ENCODE peak calls at places on chromosomes 6 and 20, in four cellular contexts. P is transverse colon, K is stomach, I is heart left ventricle. Y is an unnamed sample.

GRCh38 chr20:58008413-58008812 is 220.0 kb downstream of the ANKRD60 start:
- DNase-seq in P (no peak), K (no peak), I (no peak), Y (no peak)

GRCh38 chr20:52731086-52731485 is 241.1 kb upstream of the TSHZ2 start:
- DNase-seq in P (no peak), K (peak; percentile 25), I (no peak), Y (no peak)

GRCh38 chr20:63027425-63028389 is 20.9 kb upstream of the BHLHE23 start:
- DNase-seq in P (no peak), K (no peak), I (no peak), Y (peak; percentile 64)

GRCh38 chr20:32559753-32560380 is 25.3 kb downstream of the NOL4L start:
- DNase-seq in P (no peak), K (no peak), I (no peak), Y (no peak)

GRCh38 chr6:55868910-55869479 is 6.4 kb downstream of the BMP5 start:
- DNase-seq in P (no peak), K (no peak), I (no peak), Y (peak; percentile 31)

GRCh38 chr6:4446982-4447381 is 311.6 kb upstream of the ECI2 start:
- DNase-seq in P (no peak), K (no peak), I (peak; percentile 35), Y (no peak)

GRCh38 chr20:62524486-62524885 is 48.7 kb upstream of the GATA5 start:
- DNase-seq in P (no peak), K (no peak), I (no peak), Y (no peak)

GRCh38 chr20:45088247-45088646 is 12.7 kb downstream of the KCNS1 start:
- DNase-seq in P (no peak), K (no peak), I (no peak), Y (no peak)

GRCh38 chr6:115514656-115515055 is 546.0 kb downstream of the FRK start:
- DNase-seq in P (no peak), K (no peak), I (no peak), Y (no peak)

GRCh38 chr20:45014671-45015415 is 48.5 kb downstream of the STK4 start:
- DNase-seq in P (no peak), K (no peak), I (no peak), Y (no peak)

GRCh38 chr20:35093245-35093884 is 758 bp upstream of the TRPC4AP start:
- DNase-seq in P (no peak), K (no peak), I (no peak), Y (peak; percentile 33)

GRCh38 chr6:78831492-78831891 is 35.9 kb upstream of the IRAK1BP1 start:
- DNase-seq in P (no peak), K (peak; percentile 37), I (no peak), Y (no peak)

DNA sequence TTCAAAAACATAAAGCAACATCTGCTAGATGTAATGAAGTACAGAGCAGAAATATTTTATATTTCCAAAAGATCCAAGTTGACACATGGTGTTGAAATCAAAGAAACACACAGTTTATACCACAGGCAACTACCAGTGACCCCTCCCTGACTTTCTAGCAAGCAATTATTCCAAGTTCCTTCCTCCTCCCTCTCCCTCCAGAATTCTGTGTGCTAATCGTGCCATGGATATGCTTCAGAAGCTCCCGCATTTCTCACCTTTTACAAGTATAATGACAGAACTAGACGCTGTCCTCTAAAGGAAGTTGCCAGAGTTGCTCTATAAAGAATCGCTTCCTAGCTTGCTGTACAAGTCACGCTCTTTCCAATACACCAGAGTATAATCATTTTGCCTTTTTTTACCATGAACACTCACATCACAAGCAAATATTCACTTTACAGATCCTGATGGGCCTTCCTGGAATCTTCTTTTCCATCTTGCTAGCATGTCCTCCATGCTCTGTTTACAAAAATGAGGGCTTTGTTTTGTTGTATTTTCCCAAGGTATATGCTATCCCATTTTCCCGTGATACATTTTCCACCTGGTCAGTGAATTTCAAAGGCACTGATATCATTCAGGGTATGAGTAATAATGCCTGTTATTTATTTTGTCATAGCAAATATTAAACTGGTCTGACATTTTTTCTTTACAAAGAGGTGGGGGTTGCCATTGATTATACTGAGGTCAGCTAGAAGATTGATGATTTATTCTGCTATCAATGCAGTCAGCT is 64.4 kb downstream of the ARHGAP18 start:
- DNase-seq in P (no peak), K (no peak), I (no peak), Y (no peak)
- TF ChIP-seq POLR2A in P (no peak), K (no peak), I (no peak), Y (no peak)

DNA sequence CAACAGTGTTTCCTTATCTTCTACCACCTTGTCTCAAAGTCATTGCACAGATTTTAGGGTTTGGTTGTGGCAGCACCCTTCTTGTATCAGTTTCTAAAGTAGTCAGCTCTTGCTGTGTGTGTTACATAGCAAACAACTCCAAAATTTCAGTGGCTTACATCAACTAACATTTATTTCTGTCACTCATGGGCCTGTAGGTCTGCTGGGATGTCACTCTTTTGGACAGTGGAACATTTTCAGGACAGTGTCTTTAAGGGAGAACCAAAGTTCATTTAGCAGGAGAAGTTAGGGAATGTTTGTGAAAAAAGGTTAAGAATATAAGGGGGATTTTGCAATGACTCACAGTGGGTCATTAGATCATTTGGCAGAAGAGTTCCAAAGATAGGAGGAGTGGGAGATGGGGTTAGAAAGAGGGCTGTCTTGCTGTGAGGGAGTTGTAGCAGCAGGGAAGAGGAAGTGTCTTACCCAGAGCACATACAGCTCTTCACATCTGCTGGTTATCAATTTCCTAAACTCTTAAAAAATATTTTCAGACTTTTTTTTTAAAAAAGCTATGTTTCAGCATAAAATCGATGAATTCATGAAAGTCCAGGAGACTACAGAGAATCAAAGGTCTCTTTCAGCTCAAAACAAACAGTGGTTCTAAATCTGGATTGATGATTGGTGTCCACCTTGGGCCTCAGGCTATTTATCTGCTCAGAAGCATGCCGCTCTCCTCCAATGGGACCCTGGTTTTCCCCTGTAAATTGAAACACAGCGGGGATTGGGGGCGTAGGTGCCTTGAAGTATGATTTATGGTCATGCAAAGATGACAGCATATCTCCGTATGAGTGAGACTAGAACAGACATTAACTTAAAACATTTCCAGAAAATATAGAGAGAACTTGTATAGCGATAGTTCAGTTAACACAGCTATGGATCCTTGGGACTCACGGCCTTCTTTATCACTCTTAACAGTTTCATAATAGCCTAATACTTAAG is 117.3 kb downstream of the B3GAT2 start:
- DNase-seq in P (no peak), K (no peak), I (no peak), Y (no peak)
- TF ChIP-seq POLR2A in P (no peak), K (no peak), I (no peak), Y (no peak)

GRCh38 chr6:30688569-30688968 is 2.1 kb upstream of the PPP1R18 start:
- DNase-seq in P (peak; percentile 37), K (no peak), I (no peak), Y (no peak)

GRCh38 chr6:30685977-30686907 is at the start of gene PPP1R18:
- DNase-seq in P (peak; percentile 85), K (peak; percentile 73), I (peak; percentile 91), Y (peak; percentile 52)

GRCh38 chr6:30685157-30685976 is 1.1 kb downstream of the PPP1R18 start:
- DNase-seq in P (peak; percentile 36), K (no peak), I (no peak), Y (no peak)

GRCh38 chr6:30687659-30688431 is 1.4 kb upstream of the PPP1R18 start:
- DNase-seq in P (no peak), K (no peak), I (peak; percentile 63), Y (no peak)

DNA sequence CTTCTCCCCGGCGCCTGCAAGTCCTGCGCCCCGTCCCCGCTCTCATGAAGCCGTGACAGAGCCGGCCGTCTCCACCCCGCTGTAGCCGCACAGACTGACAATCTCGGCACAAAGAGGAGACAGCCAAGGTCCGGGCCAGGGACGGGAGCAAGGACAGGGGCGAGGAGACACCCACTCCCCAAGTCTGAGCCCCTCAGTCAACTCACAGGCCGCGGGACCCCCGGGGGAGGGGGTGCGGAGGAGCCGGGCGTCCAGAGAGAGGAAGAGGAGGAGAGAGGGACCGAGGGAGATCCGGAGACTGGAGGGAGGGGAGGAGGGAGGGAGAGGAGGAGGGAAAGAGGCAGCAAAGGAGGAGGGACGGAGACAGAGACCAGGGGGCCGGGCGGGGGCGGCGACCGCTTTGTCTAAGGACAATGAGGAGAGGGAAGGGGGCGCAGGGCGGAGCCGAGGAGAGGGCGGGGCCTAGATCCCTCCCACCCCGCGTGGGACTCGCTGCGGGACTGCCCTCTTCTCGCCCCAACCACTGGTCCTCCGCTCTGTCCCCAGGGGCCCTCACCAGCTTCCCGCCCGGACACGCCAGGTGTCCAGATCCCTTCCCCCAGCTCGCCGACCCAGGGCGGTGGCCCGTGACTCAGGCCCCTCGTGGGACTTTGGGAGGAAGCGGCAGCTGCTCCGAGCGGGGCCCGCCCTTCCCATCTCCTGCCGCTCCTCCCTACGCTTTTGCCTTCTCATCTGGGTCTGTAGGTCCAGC is 638 bp upstream of the PPP1R18 start:
- DNase-seq in P (peak; percentile 90), K (peak; percentile 76), I (peak; percentile 98), Y (peak; percentile 92)
- TF ChIP-seq POLR2A in P (no peak), K (no peak), I (no peak), Y (peak; percentile 54)

GRCh38 chr6:31464252-31465184 is 33.4 kb upstream of the MICB start:
- DNase-seq in P (no peak), K (no peak), I (no peak), Y (no peak)

GRCh38 chr6:31465718-31466117 is 32.2 kb upstream of the MICB start:
- DNase-seq in P (no peak), K (no peak), I (no peak), Y (no peak)

GRCh38 chr6:31466466-31466865 is 31.5 kb upstream of the MICB start:
- DNase-seq in P (no peak), K (no peak), I (no peak), Y (no peak)

GRCh38 chr6:31462964-31463940 is 34.7 kb upstream of the MICB start:
- DNase-seq in P (peak; percentile 96), K (peak; percentile 95), I (peak; percentile 86), Y (peak; percentile 66)

DNA sequence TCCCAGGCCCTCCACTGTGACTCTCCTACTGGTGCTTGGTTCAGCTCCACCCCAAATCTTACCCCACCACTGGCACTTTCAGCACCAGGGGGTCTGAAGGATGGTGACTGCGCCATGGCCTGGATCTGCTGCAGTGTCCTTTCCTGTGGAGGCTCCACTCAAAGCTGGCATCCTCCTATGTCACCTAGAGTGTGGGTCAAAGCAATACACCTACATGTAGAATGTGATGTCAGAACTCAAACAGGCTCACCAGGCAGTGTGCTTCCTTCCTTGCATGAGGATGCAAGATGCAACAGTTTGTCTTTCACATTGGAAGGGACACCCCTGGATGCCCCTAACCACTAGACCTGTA is 32.8 kb upstream of the MICB start:
- DNase-seq in P (no peak), K (no peak), I (no peak), Y (no peak)
- TF ChIP-seq POLR2A in P (no peak), K (no peak), I (no peak), Y (no peak)